ENCODE peak calls at places on chromosomes 5 and 9, in four cellular contexts. One of them, this sample, is unnamed.

GRCh38 chr9:107438211-107439030 is 51.1 kb downstream of the KLF4 start:
- DNase-seq in keratinocyte: no peak
- DNase-seq in mesenchymal stem cell: peak
- DNase-seq in mucosa of descending colon: no peak
- DNase-seq in this sample: peak

GRCh38 chr9:123302348-123303214 is 34.2 kb upstream of the STRBP start:
- DNase-seq in keratinocyte: no peak
- DNase-seq in mucosa of descending colon: no peak
- DNase-seq in mesenchymal stem cell: no peak
- DNase-seq in this sample: no peak

GRCh38 chr9:118829334-118829733 is 539.9 kb downstream of the BRINP1 start:
- DNase-seq in keratinocyte: no peak
- DNase-seq in mucosa of descending colon: no peak
- DNase-seq in mesenchymal stem cell: peak
- DNase-seq in this sample: no peak

GRCh38 chr5:134462047-134462575 is 50.4 kb upstream of the CDKN2AIPNL start:
- DNase-seq in mucosa of descending colon: no peak
- DNase-seq in mesenchymal stem cell: no peak
- DNase-seq in keratinocyte: no peak
- DNase-seq in this sample: no peak

GRCh38 chr9:81132796-81133195 is 556.6 kb downstream of the TLE1 start:
- DNase-seq in mucosa of descending colon: no peak
- DNase-seq in keratinocyte: no peak
- DNase-seq in mesenchymal stem cell: no peak
- DNase-seq in this sample: no peak

GRCh38 chr9:93308158-93308602 is 124.2 kb downstream of the WNK2 start:
- DNase-seq in mesenchymal stem cell: no peak
- DNase-seq in mucosa of descending colon: peak
- DNase-seq in keratinocyte: no peak
- DNase-seq in this sample: no peak

GRCh38 chr5:72619677-72620076 is 112.5 kb upstream of the ZNF366 start:
- DNase-seq in keratinocyte: no peak
- DNase-seq in mucosa of descending colon: no peak
- DNase-seq in mesenchymal stem cell: no peak
- DNase-seq in this sample: no peak

GRCh38 chr5:174737335-174737734 is 13.0 kb downstream of the MSX2 start:
- DNase-seq in keratinocyte: no peak
- DNase-seq in mucosa of descending colon: no peak
- DNase-seq in mesenchymal stem cell: no peak
- DNase-seq in this sample: no peak

GRCh38 chr9:81758123-81758797 is 68.9 kb upstream of the TLE1 start:
- DNase-seq in mucosa of descending colon: no peak
- DNase-seq in mesenchymal stem cell: no peak
- DNase-seq in keratinocyte: no peak
- DNase-seq in this sample: no peak

GRCh38 chr5:175718401-175719108 is 60.7 kb downstream of the HRH2 start:
- DNase-seq in keratinocyte: no peak
- DNase-seq in mucosa of descending colon: peak
- DNase-seq in mesenchymal stem cell: peak
- DNase-seq in this sample: no peak

GRCh38 chr9:37283730-37284235 is 138.7 kb upstream of the GRHPR start:
- DNase-seq in mesenchymal stem cell: peak
- DNase-seq in keratinocyte: no peak
- DNase-seq in mucosa of descending colon: no peak
- DNase-seq in this sample: peak

GRCh38 chr5:119316116-119316515 is 39.7 kb upstream of the TNFAIP8 start:
- DNase-seq in mucosa of descending colon: no peak
- DNase-seq in mesenchymal stem cell: no peak
- DNase-seq in keratinocyte: no peak
- DNase-seq in this sample: no peak

GRCh38 chr9:108889649-108890067 is 27.6 kb downstream of the ACTL7A start:
- DNase-seq in keratinocyte: no peak
- DNase-seq in mucosa of descending colon: no peak
- DNase-seq in mesenchymal stem cell: peak
- DNase-seq in this sample: no peak

GRCh38 chr5:2203774-2204173 is 321.0 kb upstream of the IRX4 start:
- DNase-seq in keratinocyte: no peak
- DNase-seq in mesenchymal stem cell: no peak
- DNase-seq in mucosa of descending colon: no peak
- DNase-seq in this sample: no peak

GRCh38 chr9:129237195-129237611 is 59.1 kb upstream of the IER5L start:
- DNase-seq in mesenchymal stem cell: peak
- DNase-seq in keratinocyte: no peak
- DNase-seq in mucosa of descending colon: no peak
- DNase-seq in this sample: no peak

GRCh38 chr5:170154297-170154696 is 48.6 kb downstream of the FOXI1 start:
- DNase-seq in mesenchymal stem cell: no peak
- DNase-seq in keratinocyte: no peak
- DNase-seq in mucosa of descending colon: no peak
- DNase-seq in this sample: no peak

GRCh38 chr5:131230406-131230805 is 33.4 kb upstream of the CDC42SE2 start:
- DNase-seq in mesenchymal stem cell: no peak
- DNase-seq in mucosa of descending colon: no peak
- DNase-seq in keratinocyte: no peak
- DNase-seq in this sample: no peak

GRCh38 chr5:172683264-172683663 is 42.2 kb downstream of the NEURL1B start:
- DNase-seq in mucosa of descending colon: no peak
- DNase-seq in keratinocyte: no peak
- DNase-seq in mesenchymal stem cell: no peak
- DNase-seq in this sample: no peak

GRCh38 chr5:172681421-172681820 is 40.4 kb downstream of the NEURL1B start:
- DNase-seq in mesenchymal stem cell: no peak
- DNase-seq in keratinocyte: no peak
- DNase-seq in mucosa of descending colon: no peak
- DNase-seq in this sample: no peak

GRCh38 chr5:172686111-172686510 is 45.0 kb downstream of the NEURL1B start:
- DNase-seq in mesenchymal stem cell: no peak
- DNase-seq in keratinocyte: no peak
- DNase-seq in mucosa of descending colon: no peak
- DNase-seq in this sample: no peak

GRCh38 chr5:172685036-172685435 is 44.0 kb downstream of the NEURL1B start:
- DNase-seq in mucosa of descending colon: no peak
- DNase-seq in keratinocyte: no peak
- DNase-seq in mesenchymal stem cell: no peak
- DNase-seq in this sample: no peak

GRCh38 chr5:172683696-172684464 is 42.8 kb downstream of the NEURL1B start:
- DNase-seq in mesenchymal stem cell: no peak
- DNase-seq in mucosa of descending colon: no peak
- DNase-seq in keratinocyte: no peak
- DNase-seq in this sample: no peak
- H3K4me3 ChIP-seq in mesenchymal stem cell: no peak
- H3K4me3 ChIP-seq in mucosa of descending colon: no peak
- H3K4me3 ChIP-seq in keratinocyte: no peak
- H3K4me3 ChIP-seq in this sample: no peak

DNA sequence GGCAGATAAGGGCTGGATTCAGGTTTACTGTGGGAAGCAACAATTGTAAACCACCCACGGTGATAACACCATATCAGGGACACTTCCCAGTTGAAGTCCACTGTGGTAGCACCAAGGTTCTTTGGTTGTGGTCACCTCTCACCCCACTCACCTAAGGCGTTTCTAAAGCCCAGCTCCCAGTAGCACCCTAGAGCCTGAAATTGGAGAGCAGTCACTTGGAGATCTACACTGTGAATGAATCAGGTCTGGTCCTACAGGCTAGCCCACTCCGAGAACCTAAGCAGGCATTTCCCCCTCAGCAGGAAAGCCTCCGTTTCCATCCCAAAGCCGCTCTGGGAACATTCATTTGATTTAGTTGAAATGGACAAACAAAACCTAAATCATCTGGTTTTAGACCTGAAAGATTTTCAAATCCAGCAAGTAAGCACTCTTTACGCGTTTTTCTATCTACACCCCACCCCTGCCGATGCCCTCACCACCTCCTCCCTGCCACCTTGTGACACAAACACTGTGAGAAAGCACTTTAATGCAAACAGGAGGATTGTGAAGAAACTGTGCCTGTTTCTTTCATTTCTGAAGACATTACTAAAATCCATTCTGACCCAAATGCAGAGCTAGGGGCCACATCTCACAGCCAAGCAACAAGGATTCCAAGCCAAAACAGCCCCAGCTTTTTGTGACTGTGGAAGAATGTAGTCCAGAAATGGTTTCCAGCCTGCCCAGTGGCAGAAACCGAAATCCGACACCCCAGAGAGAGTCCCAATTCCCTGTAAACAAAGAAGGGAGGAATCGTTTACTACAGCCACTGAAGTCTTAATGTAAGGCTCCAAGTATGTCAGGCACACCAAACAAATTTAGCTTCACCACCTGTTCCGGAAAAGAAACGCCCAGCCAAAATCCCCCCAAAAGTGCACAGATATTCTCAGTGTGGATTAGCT is 191.0 kb downstream of the TTC39B start:
- DNase-seq in mucosa of descending colon: no peak
- DNase-seq in mesenchymal stem cell: no peak
- DNase-seq in keratinocyte: no peak
- DNase-seq in this sample: no peak
- H3K4me3 ChIP-seq in mucosa of descending colon: no peak
- H3K4me3 ChIP-seq in mesenchymal stem cell: no peak
- H3K4me3 ChIP-seq in keratinocyte: no peak
- H3K4me3 ChIP-seq in this sample: no peak

DNA sequence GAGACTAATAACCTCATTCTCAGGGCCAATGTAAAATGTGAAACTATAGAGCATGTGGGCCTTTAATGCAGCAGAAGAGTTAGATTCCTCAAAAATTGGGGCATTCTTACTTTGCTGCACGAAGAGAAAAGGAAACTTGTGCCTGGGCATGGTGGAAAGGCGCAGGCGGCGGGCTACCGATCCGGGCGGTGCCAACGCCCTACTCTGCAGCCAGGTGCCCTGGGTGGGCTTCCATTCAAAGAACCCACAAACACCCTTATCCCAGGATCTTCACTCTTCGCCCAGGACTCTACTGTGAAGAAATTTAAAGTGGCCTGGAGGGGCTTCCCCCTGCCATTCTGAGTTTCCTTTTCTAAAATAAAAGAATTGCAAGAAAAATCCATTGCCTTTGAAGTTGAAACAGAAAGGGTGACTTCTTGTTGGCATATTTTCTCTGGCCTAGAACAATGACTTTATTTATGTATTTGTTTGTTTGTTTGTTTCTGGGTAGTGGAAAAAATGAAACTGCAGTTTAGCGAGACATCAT is 124.9 kb downstream of the TMEM161B start:
- DNase-seq in mesenchymal stem cell: no peak
- DNase-seq in keratinocyte: no peak
- DNase-seq in mucosa of descending colon: no peak
- DNase-seq in this sample: no peak
- H3K4me3 ChIP-seq in mesenchymal stem cell: peak
- H3K4me3 ChIP-seq in keratinocyte: peak
- H3K4me3 ChIP-seq in mucosa of descending colon: no peak
- H3K4me3 ChIP-seq in this sample: no peak

GRCh38 chr9:73133042-73133651 is 18.5 kb upstream of the ANXA1 start:
- DNase-seq in keratinocyte: no peak
- DNase-seq in mucosa of descending colon: no peak
- DNase-seq in mesenchymal stem cell: peak
- DNase-seq in this sample: no peak
- H3K4me3 ChIP-seq in keratinocyte: no peak
- H3K4me3 ChIP-seq in mucosa of descending colon: no peak
- H3K4me3 ChIP-seq in mesenchymal stem cell: peak
- H3K4me3 ChIP-seq in this sample: peak

This sample was measured in SJSA1.